ENCODE peak calls at places on chromosomes 4 and X, in seven cellular contexts. Q is upper lobe of right lung, I is colonic mucosa, H is adipocyte, W is GM23338, C is fibroblast of lung, A is cardiac muscle cell. G is an unnamed sample.
A peak's percentile ranks its signal among the peaks of the same experiment; 100 is the strongest.

GRCh38 chrX:1035206-1035605 is 177.2 kb downstream of the CRLF2 start:
- DNase-seq in A (no peak), C (no peak), I (no peak), H (no peak), W (no peak), Q (no peak), G (no peak)

GRCh38 chrX:23333842-23334535 is 660 bp upstream of the PTCHD1 start:
- DNase-seq in A (no peak), C (no peak), Q (peak; percentile 58), W (peak; percentile 63), H (no peak), I (peak; percentile 23), G (peak; percentile 71)

GRCh38 chr4:98661356-98662054 is 3.1 kb upstream of the TSPAN5 start:
- DNase-seq in H (peak; percentile 62), I (no peak), C (no peak), W (peak; percentile 48), A (no peak), Q (no peak), G (no peak)

GRCh38 chr4:102675142-102675541 is 85.6 kb downstream of the MANBA start:
- DNase-seq in I (no peak), W (no peak), H (peak; percentile 11), Q (no peak), C (peak; percentile 52), A (peak; percentile 62), G (no peak)

GRCh38 chr4:138310991-138311390 is 68.8 kb upstream of the SLC7A11 start:
- DNase-seq in I (no peak), Q (no peak), C (peak; percentile 87), H (peak; percentile 73), A (peak; percentile 48), W (no peak), G (no peak)

GRCh38 chr4:113449407-113449974 is 312.0 kb downstream of the CAMK2D start:
- DNase-seq in A (peak; percentile 60), H (peak; percentile 84), Q (no peak), I (no peak), C (no peak), W (no peak), G (no peak)

GRCh38 chr4:40953253-40954118 is 203.7 kb downstream of the NSUN7 start:
- DNase-seq in C (no peak), H (no peak), W (peak; percentile 42), Q (no peak), I (no peak), A (no peak), G (no peak)

GRCh38 chr4:60013458-60013857 is 1186.7 kb upstream of the ADGRL3 start:
- DNase-seq in Q (no peak), A (no peak), H (no peak), I (no peak), W (no peak), C (no peak), G (no peak)

GRCh38 chr4:158649111-158649680 is 22.5 kb downstream of the C4orf46 start:
- DNase-seq in Q (no peak), C (no peak), W (no peak), I (no peak), H (no peak), A (peak; percentile 86), G (no peak)

GRCh38 chr4:158754385-158755180 is 14.2 kb upstream of the FNIP2 start:
- DNase-seq in A (no peak), Q (no peak), I (no peak), H (peak; percentile 50), W (no peak), C (peak; percentile 83), G (no peak)

GRCh38 chr4:116055857-116056827 is 942.7 kb upstream of the NDST4 start:
- DNase-seq in W (peak; percentile 35), H (peak; percentile 36), C (peak; percentile 7), Q (no peak), I (no peak), A (peak; percentile 8), G (no peak)

GRCh38 chrX:151713859-151714258 is 2.0 kb upstream of the FATE1 start:
- DNase-seq in Q (no peak), W (peak; percentile 62), I (no peak), A (peak; percentile 18), H (peak; percentile 35), C (peak; percentile 7), G (no peak)

GRCh38 chr4:5142726-5143125 is 91.4 kb downstream of the STK32B start:
- DNase-seq in H (peak; percentile 75), C (peak; percentile 36), A (peak; percentile 70), Q (no peak), I (no peak), W (peak; percentile 85), G (no peak)

GRCh38 chrX:2676794-2677675 is 14.1 kb upstream of the CD99 start:
- DNase-seq in I (no peak), C (peak; percentile 73), A (peak; percentile 43), W (no peak), Q (no peak), H (no peak), G (no peak)

GRCh38 chr4:123017636-123018390 is 95.4 kb upstream of the NUDT6 start:
- DNase-seq in H (peak; percentile 76), I (no peak), W (no peak), A (peak; percentile 52), C (peak; percentile 71), Q (no peak), G (no peak)

DNA sequence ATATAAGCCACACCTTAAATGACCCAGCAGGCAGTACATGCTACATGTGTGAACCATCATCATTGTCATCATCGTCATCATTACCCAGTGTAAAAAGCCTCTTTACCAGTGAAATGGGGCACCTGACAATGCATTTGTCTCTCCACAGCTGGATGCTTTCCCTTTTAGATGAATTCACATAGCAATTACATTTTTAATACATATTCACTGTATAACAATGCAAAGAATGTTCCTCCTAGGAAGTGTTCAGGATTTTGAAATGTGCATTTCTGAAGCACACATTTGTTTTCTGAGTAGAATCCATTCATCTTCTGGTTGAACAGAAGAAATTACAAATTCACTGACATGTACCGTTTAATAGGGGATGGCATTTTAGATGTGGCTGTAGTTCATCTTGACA is 111.1 kb downstream of the SH3RF1 start:
- DNase-seq in W (no peak), A (peak; percentile 78), I (no peak), H (peak; percentile 82), C (peak; percentile 90), Q (no peak), G (no peak)
- H3K4me1 ChIP-seq in W (peaks cover 16% of the 10 kb centered on the region), A (peaks cover 5% of the 10 kb centered on the region), I (peaks cover 3% of the 10 kb centered on the region), H (peaks cover 41% of the 10 kb centered on the region), C (peaks cover 8% of the 10 kb centered on the region), Q (peaks cover 2% of the 10 kb centered on the region), G (no peaks in the 10 kb centered on the region)

GRCh38 chr4:74661427-74662171 is 132.7 kb downstream of the BTC start:
- DNase-seq in C (peak; percentile 27), I (no peak), W (no peak), H (peak; percentile 49), A (peak; percentile 64), Q (no peak), G (no peak)
- H3K4me1 ChIP-seq in C (peaks cover 3% of the 10 kb centered on the region), I (peaks cover 2% of the 10 kb centered on the region), W (peaks cover 23% of the 10 kb centered on the region), H (peaks cover 41% of the 10 kb centered on the region), A (no peaks in the 10 kb centered on the region), Q (no peaks in the 10 kb centered on the region), G (peaks cover 10% of the 10 kb centered on the region)

GRCh38 chr4:8225290-8225625 is 26.2 kb downstream of the SH3TC1 start:
- DNase-seq in Q (no peak), W (no peak), H (no peak), I (no peak), C (no peak), A (no peak), G (no peak)
- H3K4me1 ChIP-seq in Q (peaks cover 31% of the 10 kb centered on the region), W (peaks cover 11% of the 10 kb centered on the region), H (peaks cover 26% of the 10 kb centered on the region), I (peaks cover 8% of the 10 kb centered on the region), C (peaks cover 3% of the 10 kb centered on the region), A (peaks cover 10% of the 10 kb centered on the region), G (peaks cover 12% of the 10 kb centered on the region)

GRCh38 chr4:168486961-168487820 is 6.9 kb upstream of the DDX60L start:
- DNase-seq in I (no peak), Q (no peak), W (no peak), A (peak; percentile 37), H (peak; percentile 38), C (peak; percentile 84), G (no peak)
- H3K4me1 ChIP-seq in I (no peaks in the 10 kb centered on the region), Q (no peaks in the 10 kb centered on the region), W (no peaks in the 10 kb centered on the region), A (peaks cover 41% of the 10 kb centered on the region), H (peaks cover 36% of the 10 kb centered on the region), C (peaks cover 24% of the 10 kb centered on the region), G (no peaks in the 10 kb centered on the region)

GRCh38 chr4:925771-926500 is 6.2 kb downstream of the GAK start:
- DNase-seq in A (no peak), I (no peak), W (no peak), H (no peak), C (no peak), Q (peak; percentile 55), G (no peak)
- H3K4me1 ChIP-seq in A (peaks cover 21% of the 10 kb centered on the region), I (peaks cover 11% of the 10 kb centered on the region), W (no peaks in the 10 kb centered on the region), H (peaks cover 34% of the 10 kb centered on the region), C (peaks cover 4% of the 10 kb centered on the region), Q (peaks cover 21% of the 10 kb centered on the region), G (peaks cover 50% of the 10 kb centered on the region)

G was measured in sigmoid colon.